ENCODE peak calls at places on chromosomes 5 and 9, in ten cellular contexts. One of them, this sample, is unnamed.

GRCh38 chr5:78260771-78261170 is 33.7 kb downstream of the AP3B1 start:
- DNase-seq in SK-N-MC: no peak
- DNase-seq in endothelial cell of umbilical vein: no peak
- DNase-seq in stomach: no peak
- DNase-seq in sigmoid colon: no peak
- DNase-seq in HL-60: no peak
- DNase-seq in Panc1: no peak
- DNase-seq in GM23338: no peak
- DNase-seq in transverse colon: no peak
- DNase-seq in vagina: no peak
- DNase-seq in this sample: no peak

GRCh38 chr5:74468421-74468820 is 172.1 kb downstream of the ENC1 start:
- DNase-seq in SK-N-MC: no peak
- DNase-seq in endothelial cell of umbilical vein: no peak
- DNase-seq in stomach: no peak
- DNase-seq in sigmoid colon: no peak
- DNase-seq in HL-60: no peak
- DNase-seq in Panc1: no peak
- DNase-seq in GM23338: no peak
- DNase-seq in transverse colon: no peak
- DNase-seq in vagina: no peak
- DNase-seq in this sample: no peak

GRCh38 chr5:35430381-35431162 is 187.1 kb upstream of the SPEF2 start:
- DNase-seq in SK-N-MC: no peak
- DNase-seq in endothelial cell of umbilical vein: no peak
- DNase-seq in stomach: no peak
- DNase-seq in sigmoid colon: no peak
- DNase-seq in HL-60: peak
- DNase-seq in Panc1: no peak
- DNase-seq in GM23338: peak
- DNase-seq in transverse colon: no peak
- DNase-seq in vagina: no peak
- DNase-seq in this sample: no peak

GRCh38 chr9:113912816-113913215 is 36.7 kb downstream of the ZNF618 start:
- DNase-seq in SK-N-MC: no peak
- DNase-seq in endothelial cell of umbilical vein: no peak
- DNase-seq in stomach: no peak
- DNase-seq in sigmoid colon: no peak
- DNase-seq in HL-60: no peak
- DNase-seq in Panc1: no peak
- DNase-seq in GM23338: no peak
- DNase-seq in transverse colon: no peak
- DNase-seq in vagina: peak
- DNase-seq in this sample: no peak

GRCh38 chr9:13993482-13994267 is 320.3 kb downstream of the NFIB start:
- DNase-seq in SK-N-MC: no peak
- DNase-seq in endothelial cell of umbilical vein: no peak
- DNase-seq in stomach: no peak
- DNase-seq in sigmoid colon: no peak
- DNase-seq in HL-60: no peak
- DNase-seq in Panc1: no peak
- DNase-seq in GM23338: no peak
- DNase-seq in transverse colon: no peak
- DNase-seq in vagina: no peak
- DNase-seq in this sample: no peak

GRCh38 chr9:37917315-37917731 is 13.4 kb upstream of the SLC25A51 start:
- DNase-seq in SK-N-MC: no peak
- DNase-seq in endothelial cell of umbilical vein: peak
- DNase-seq in stomach: no peak
- DNase-seq in sigmoid colon: peak
- DNase-seq in HL-60: no peak
- DNase-seq in Panc1: no peak
- DNase-seq in GM23338: no peak
- DNase-seq in transverse colon: no peak
- DNase-seq in vagina: no peak
- DNase-seq in this sample: peak

GRCh38 chr5:77971965-77972544 is 195.9 kb upstream of the TBCA start:
- DNase-seq in SK-N-MC: peak
- DNase-seq in endothelial cell of umbilical vein: peak
- DNase-seq in stomach: no peak
- DNase-seq in sigmoid colon: no peak
- DNase-seq in HL-60: no peak
- DNase-seq in Panc1: no peak
- DNase-seq in GM23338: no peak
- DNase-seq in transverse colon: no peak
- DNase-seq in vagina: no peak
- DNase-seq in this sample: no peak

GRCh38 chr9:12790026-12790425 is 15.2 kb downstream of the LURAP1L start:
- DNase-seq in SK-N-MC: no peak
- DNase-seq in endothelial cell of umbilical vein: no peak
- DNase-seq in stomach: no peak
- DNase-seq in sigmoid colon: no peak
- DNase-seq in HL-60: no peak
- DNase-seq in Panc1: no peak
- DNase-seq in GM23338: no peak
- DNase-seq in transverse colon: no peak
- DNase-seq in vagina: no peak
- DNase-seq in this sample: no peak

GRCh38 chr9:36665921-36666429 is 93.3 kb downstream of the MELK start:
- DNase-seq in SK-N-MC: no peak
- DNase-seq in endothelial cell of umbilical vein: peak
- DNase-seq in stomach: no peak
- DNase-seq in sigmoid colon: no peak
- DNase-seq in HL-60: peak
- DNase-seq in Panc1: no peak
- DNase-seq in GM23338: no peak
- DNase-seq in transverse colon: no peak
- DNase-seq in vagina: no peak
- DNase-seq in this sample: no peak

GRCh38 chr9:74555015-74555414 is 57.9 kb downstream of the RORB start:
- DNase-seq in SK-N-MC: no peak
- DNase-seq in endothelial cell of umbilical vein: no peak
- DNase-seq in stomach: no peak
- DNase-seq in sigmoid colon: no peak
- DNase-seq in HL-60: no peak
- DNase-seq in Panc1: no peak
- DNase-seq in GM23338: no peak
- DNase-seq in transverse colon: no peak
- DNase-seq in vagina: no peak
- DNase-seq in this sample: no peak

GRCh38 chr9:33472171-33472920 is 1.4 kb downstream of the NOL6 start:
- DNase-seq in SK-N-MC: no peak
- DNase-seq in endothelial cell of umbilical vein: no peak
- DNase-seq in stomach: peak
- DNase-seq in sigmoid colon: peak
- DNase-seq in HL-60: no peak
- DNase-seq in Panc1: no peak
- DNase-seq in GM23338: no peak
- DNase-seq in transverse colon: no peak
- DNase-seq in vagina: peak
- DNase-seq in this sample: peak

GRCh38 chr5:136615251-136615650 is 249.9 kb upstream of the TRPC7 start:
- DNase-seq in SK-N-MC: no peak
- DNase-seq in endothelial cell of umbilical vein: peak
- DNase-seq in stomach: no peak
- DNase-seq in sigmoid colon: no peak
- DNase-seq in HL-60: no peak
- DNase-seq in Panc1: no peak
- DNase-seq in GM23338: no peak
- DNase-seq in transverse colon: no peak
- DNase-seq in vagina: no peak
- DNase-seq in this sample: no peak

GRCh38 chr5:136622737-136623136 is 257.4 kb upstream of the TRPC7 start:
- DNase-seq in SK-N-MC: no peak
- DNase-seq in endothelial cell of umbilical vein: no peak
- DNase-seq in stomach: no peak
- DNase-seq in sigmoid colon: no peak
- DNase-seq in HL-60: no peak
- DNase-seq in Panc1: no peak
- DNase-seq in GM23338: no peak
- DNase-seq in transverse colon: no peak
- DNase-seq in vagina: no peak
- DNase-seq in this sample: no peak

GRCh38 chr5:136621743-136622142 is 256.4 kb upstream of the TRPC7 start:
- DNase-seq in SK-N-MC: no peak
- DNase-seq in endothelial cell of umbilical vein: no peak
- DNase-seq in stomach: no peak
- DNase-seq in sigmoid colon: no peak
- DNase-seq in HL-60: no peak
- DNase-seq in Panc1: no peak
- DNase-seq in GM23338: no peak
- DNase-seq in transverse colon: no peak
- DNase-seq in vagina: no peak
- DNase-seq in this sample: no peak

GRCh38 chr5:136619556-136619955 is 254.2 kb upstream of the TRPC7 start:
- DNase-seq in SK-N-MC: no peak
- DNase-seq in endothelial cell of umbilical vein: peak
- DNase-seq in stomach: no peak
- DNase-seq in sigmoid colon: no peak
- DNase-seq in HL-60: no peak
- DNase-seq in Panc1: no peak
- DNase-seq in GM23338: no peak
- DNase-seq in transverse colon: no peak
- DNase-seq in vagina: no peak
- DNase-seq in this sample: no peak

GRCh38 chr5:136620016-136620419 is 254.7 kb upstream of the TRPC7 start:
- DNase-seq in SK-N-MC: no peak
- DNase-seq in endothelial cell of umbilical vein: peak
- DNase-seq in stomach: no peak
- DNase-seq in sigmoid colon: no peak
- DNase-seq in HL-60: peak
- DNase-seq in Panc1: no peak
- DNase-seq in GM23338: no peak
- DNase-seq in transverse colon: no peak
- DNase-seq in vagina: no peak
- DNase-seq in this sample: no peak
- TF ChIP-seq POLR2AphosphoS5 in SK-N-MC: no peak
- TF ChIP-seq POLR2AphosphoS5 in endothelial cell of umbilical vein: peak
- TF ChIP-seq POLR2AphosphoS5 in stomach: no peak
- TF ChIP-seq POLR2AphosphoS5 in sigmoid colon: no peak
- TF ChIP-seq POLR2AphosphoS5 in HL-60: no peak
- TF ChIP-seq POLR2AphosphoS5 in Panc1: no peak
- TF ChIP-seq POLR2AphosphoS5 in GM23338: no peak
- TF ChIP-seq POLR2AphosphoS5 in transverse colon: no peak
- TF ChIP-seq POLR2AphosphoS5 in vagina: no peak
- TF ChIP-seq POLR2AphosphoS5 in this sample: no peak

DNA sequence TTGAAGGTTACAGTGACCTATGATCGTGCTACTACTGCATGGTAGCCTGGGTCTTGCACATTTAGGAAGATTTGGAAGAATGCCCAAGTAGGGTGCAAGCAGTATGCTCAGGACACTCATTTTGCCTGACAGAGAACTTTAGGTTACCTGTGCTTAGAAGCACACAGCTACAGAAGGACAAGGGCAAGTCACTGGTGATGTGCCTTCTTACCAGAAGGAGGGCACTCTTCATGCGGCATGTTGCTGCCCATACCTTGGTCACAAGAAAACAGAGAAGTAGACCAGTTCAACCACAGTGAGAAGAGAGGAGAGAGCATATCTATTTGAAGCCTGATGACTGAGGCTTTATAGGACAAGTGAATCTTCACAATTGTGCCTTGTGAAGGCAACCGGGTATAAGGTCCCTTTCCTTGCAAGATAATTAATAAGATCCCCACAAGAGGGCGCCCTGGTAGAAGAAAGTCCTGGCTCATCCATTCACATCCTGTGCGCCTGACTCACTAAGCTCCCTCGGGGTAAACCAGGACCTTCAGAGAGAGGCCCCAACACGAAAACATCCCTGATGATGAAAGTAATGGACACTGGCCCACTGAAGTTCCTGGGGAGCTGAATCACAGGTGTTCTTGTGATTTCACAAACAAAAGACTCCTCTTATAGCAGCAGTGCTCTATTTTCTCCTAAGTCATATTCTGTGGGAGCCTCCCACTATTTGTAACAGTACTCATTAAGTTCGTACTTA is 38.1 kb upstream of the STARD4 start:
- DNase-seq in SK-N-MC: peak
- DNase-seq in endothelial cell of umbilical vein: peak
- DNase-seq in stomach: peak
- DNase-seq in sigmoid colon: peak
- DNase-seq in HL-60: peak
- DNase-seq in Panc1: peak
- DNase-seq in GM23338: peak
- DNase-seq in transverse colon: peak
- DNase-seq in vagina: peak
- DNase-seq in this sample: no peak
- TF ChIP-seq POLR2AphosphoS5 in SK-N-MC: no peak
- TF ChIP-seq POLR2AphosphoS5 in endothelial cell of umbilical vein: no peak
- TF ChIP-seq POLR2AphosphoS5 in stomach: peak
- TF ChIP-seq POLR2AphosphoS5 in sigmoid colon: no peak
- TF ChIP-seq POLR2AphosphoS5 in HL-60: no peak
- TF ChIP-seq POLR2AphosphoS5 in Panc1: no peak
- TF ChIP-seq POLR2AphosphoS5 in GM23338: no peak
- TF ChIP-seq POLR2AphosphoS5 in transverse colon: no peak
- TF ChIP-seq POLR2AphosphoS5 in vagina: no peak
- TF ChIP-seq POLR2AphosphoS5 in this sample: no peak

DNA sequence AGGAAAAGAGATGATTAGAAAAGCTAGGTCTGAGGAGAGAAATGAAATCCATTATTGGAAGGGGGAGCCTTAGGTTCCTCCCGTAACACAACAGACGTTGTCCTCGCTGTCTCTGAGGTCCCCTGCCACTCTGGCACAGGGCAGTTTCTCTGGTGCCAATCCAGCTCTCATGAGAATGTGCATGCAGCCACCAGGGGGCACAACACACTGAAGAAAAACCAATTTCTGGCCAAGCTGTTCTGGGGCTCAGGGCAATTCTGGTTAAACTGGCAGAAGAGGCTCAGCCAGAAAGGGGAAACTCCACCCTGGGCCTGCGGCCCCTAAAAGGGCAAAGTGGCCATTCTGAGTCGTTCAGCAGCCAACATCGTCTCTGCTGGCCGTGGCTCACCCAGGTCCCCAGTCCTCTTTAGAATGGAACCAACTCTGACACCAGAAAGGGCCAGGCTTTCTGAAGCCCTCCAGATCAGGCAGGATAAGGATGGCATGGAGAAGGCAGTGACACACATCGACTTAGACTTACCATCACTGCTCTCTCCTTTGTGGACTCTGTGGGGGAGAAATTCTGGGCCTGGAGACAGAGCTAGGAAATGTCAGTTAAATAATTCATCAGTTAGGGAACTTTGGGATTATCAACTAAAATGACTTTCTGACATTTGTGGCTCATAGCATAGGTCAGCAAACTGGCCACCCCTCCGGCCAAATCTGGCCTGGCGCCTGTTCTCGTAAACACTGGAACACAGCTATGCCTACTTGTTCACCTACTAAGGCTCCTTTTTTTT is 58.5 kb upstream of the GOLPH3 start:
- DNase-seq in SK-N-MC: no peak
- DNase-seq in endothelial cell of umbilical vein: peak
- DNase-seq in stomach: peak
- DNase-seq in sigmoid colon: peak
- DNase-seq in HL-60: peak
- DNase-seq in Panc1: peak
- DNase-seq in GM23338: peak
- DNase-seq in transverse colon: peak
- DNase-seq in vagina: no peak
- DNase-seq in this sample: peak
- TF ChIP-seq POLR2AphosphoS5 in SK-N-MC: no peak
- TF ChIP-seq POLR2AphosphoS5 in endothelial cell of umbilical vein: no peak
- TF ChIP-seq POLR2AphosphoS5 in stomach: peak
- TF ChIP-seq POLR2AphosphoS5 in sigmoid colon: peak
- TF ChIP-seq POLR2AphosphoS5 in HL-60: no peak
- TF ChIP-seq POLR2AphosphoS5 in Panc1: no peak
- TF ChIP-seq POLR2AphosphoS5 in GM23338: no peak
- TF ChIP-seq POLR2AphosphoS5 in transverse colon: no peak
- TF ChIP-seq POLR2AphosphoS5 in vagina: no peak
- TF ChIP-seq POLR2AphosphoS5 in this sample: no peak

GRCh38 chr9:121950441-121950840 is 142.7 kb downstream of the TTLL11 start:
- DNase-seq in SK-N-MC: no peak
- DNase-seq in endothelial cell of umbilical vein: no peak
- DNase-seq in stomach: no peak
- DNase-seq in sigmoid colon: no peak
- DNase-seq in HL-60: no peak
- DNase-seq in Panc1: no peak
- DNase-seq in GM23338: no peak
- DNase-seq in transverse colon: no peak
- DNase-seq in vagina: no peak
- DNase-seq in this sample: no peak
- TF ChIP-seq POLR2AphosphoS5 in SK-N-MC: no peak
- TF ChIP-seq POLR2AphosphoS5 in endothelial cell of umbilical vein: no peak
- TF ChIP-seq POLR2AphosphoS5 in stomach: no peak
- TF ChIP-seq POLR2AphosphoS5 in sigmoid colon: no peak
- TF ChIP-seq POLR2AphosphoS5 in HL-60: no peak
- TF ChIP-seq POLR2AphosphoS5 in Panc1: no peak
- TF ChIP-seq POLR2AphosphoS5 in GM23338: no peak
- TF ChIP-seq POLR2AphosphoS5 in transverse colon: no peak
- TF ChIP-seq POLR2AphosphoS5 in vagina: no peak
- TF ChIP-seq POLR2AphosphoS5 in this sample: no peak